ENCODE peak calls at places on chromosomes 12 and 14, in four cellular contexts. D, K, O and B are unnamed samples.
A peak's percentile ranks its signal among the peaks of the same experiment; 100 is the strongest.

GRCh38 chr12:109219938-109220337 is 89.1 kb downstream of the FOXN4 start:
- DNase-seq in K (no peak), O (no peak), D (no peak), B (no peak)

GRCh38 chr12:64036414-64036813 is 185.7 kb downstream of the KICS2 start:
- DNase-seq in K (no peak), O (no peak), D (peak; percentile 73), B (no peak)

GRCh38 chr12:101877816-101878811 is 734 bp downstream of the DRAM1 start:
- DNase-seq in K (peak; percentile 33), D (peak; percentile 31), O (no peak), B (peak; percentile 35)

GRCh38 chr14:37595809-37596595 is 573 bp downstream of the TTC6 start:
- DNase-seq in K (no peak), D (no peak), O (peak; percentile 63), B (peak; percentile 80)

GRCh38 chr12:124032265-124032886 is 59.4 kb downstream of the ZNF664 start:
- DNase-seq in D (peak; percentile 81), K (peak; percentile 47), O (no peak), B (peak; percentile 70)

GRCh38 chr12:5438671-5439200 is 6.8 kb downstream of the NTF3 start:
- DNase-seq in K (no peak), O (no peak), D (peak; percentile 13), B (no peak)

GRCh38 chr12:17802657-17803641 is 287.0 kb downstream of the RERGL start:
- DNase-seq in O (no peak), D (no peak), K (no peak), B (no peak)

GRCh38 chr14:77208979-77209318 is 27.4 kb downstream of the TMEM63C start:
- DNase-seq in D (no peak), O (no peak), K (no peak), B (no peak)

GRCh38 chr12:25245491-25245890 is 5.2 kb downstream of the KRAS start:
- DNase-seq in D (no peak), K (no peak), O (no peak), B (no peak)

GRCh38 chr12:115712676-115713075 is 564.8 kb downstream of the MED13L start:
- DNase-seq in O (no peak), K (no peak), D (no peak), B (no peak)

GRCh38 chr14:51638071-51638944 is 13.4 kb upstream of the FRMD6 start:
- DNase-seq in D (peak; percentile 68), O (no peak), K (no peak), B (no peak)

GRCh38 chr14:68701001-68701741 is 91.7 kb downstream of the ZFP36L1 start:
- DNase-seq in O (no peak), K (no peak), D (no peak), B (no peak)

GRCh38 chr14:32513571-32514009 is 184.5 kb downstream of the AKAP6 start:
- DNase-seq in D (peak; percentile 46), O (no peak), K (no peak), B (no peak)

GRCh38 chr14:83520837-83521236 is 1987.2 kb upstream of the SEL1L start:
- DNase-seq in K (no peak), D (peak; percentile 3), O (no peak), B (no peak)

GRCh38 chr12:52295663-52296062 is 4.3 kb upstream of the KRT81 start:
- DNase-seq in D (no peak), K (no peak), O (peak; percentile 52), B (no peak)

GRCh38 chr12:112421363-112421762 is 2.6 kb downstream of the PTPN11 start:
- DNase-seq in D (no peak), O (no peak), K (no peak), B (no peak)

GRCh38 chr12:42912367-42912766 is 322.8 kb upstream of the PRICKLE1 start:
- DNase-seq in K (no peak), D (no peak), O (no peak), B (no peak)

GRCh38 chr12:102167821-102168605 is 29.6 kb downstream of the PMCH start:
- DNase-seq in K (no peak), D (peak; percentile 25), O (no peak), B (peak; percentile 15)

GRCh38 chr12:55057466-55057865 is 37.7 kb downstream of the NEUROD4 start:
- DNase-seq in K (no peak), D (no peak), O (no peak), B (no peak)

GRCh38 chr12:96487214-96487613 is 2.2 kb upstream of the CFAP54 start:
- DNase-seq in D (peak; percentile 82), K (no peak), O (no peak), B (no peak)

GRCh38 chr12:24742378-24742777 is 206.5 kb downstream of the BCAT1 start:
- DNase-seq in O (peak; percentile 70), K (peak; percentile 72), D (no peak), B (peak; percentile 19)

GRCh38 chr12:49518914-49519573 is 19.8 kb upstream of the KCNH3 start:
- DNase-seq in K (no peak), O (no peak), D (peak; percentile 51), B (no peak)

GRCh38 chr12:98532687-98533304 is 17.4 kb downstream of the TMPO start:
- DNase-seq in O (no peak), K (peak; percentile 58), D (peak; percentile 72), B (no peak)

GRCh38 chr14:97380539-97380941 is 583.4 kb downstream of the VRK1 start:
- DNase-seq in O (no peak), K (no peak), D (no peak), B (no peak)

GRCh38 chr14:103416916-103417315 is 31.7 kb downstream of the MARK3 start:
- DNase-seq in O (no peak), D (no peak), K (no peak), B (no peak)

GRCh38 chr12:74415633-74416032 is 122.0 kb upstream of the ATXN7L3B start:
- DNase-seq in K (no peak), O (no peak), D (peak; percentile 22), B (no peak)

GRCh38 chr12:100518376-100518775 is 44.7 kb downstream of the NR1H4 start:
- DNase-seq in K (no peak), O (no peak), D (no peak), B (no peak)

GRCh38 chr14:99412122-99413061 is 68.3 kb downstream of the SETD3 start:
- DNase-seq in K (no peak), D (no peak), O (no peak), B (no peak)

GRCh38 chr12:102351326-102351725 is 129.0 kb downstream of the IGF1 start:
- DNase-seq in O (no peak), D (no peak), K (no peak), B (no peak)

GRCh38 chr14:72565200-72565599 is 328.7 kb downstream of the DPF3 start:
- DNase-seq in D (no peak), K (no peak), O (no peak), B (no peak)

GRCh38 chr12:46266382-46266791 is 2.5 kb downstream of the SLC38A1 start:
- DNase-seq in D (peak; percentile 72), O (no peak), K (peak; percentile 61), B (no peak)

GRCh38 chr12:11762723-11763326 is 113.4 kb downstream of the ETV6 start:
- DNase-seq in O (no peak), K (peak; percentile 63), D (peak; percentile 6), B (no peak)

GRCh38 chr12:105948331-105948730 is 190.4 kb downstream of the NUAK1 start:
- DNase-seq in K (no peak), O (no peak), D (peak; percentile 65), B (no peak)

GRCh38 chr14:51478241-51478640 is 173.5 kb upstream of the FRMD6 start:
- DNase-seq in K (no peak), O (no peak), D (peak; percentile 88), B (no peak)

GRCh38 chr12:106108187-106108816 is 30.5 kb downstream of the NUAK1 start:
- DNase-seq in O (no peak), K (no peak), D (peak; percentile 75), B (no peak)

GRCh38 chr14:102230481-102231210 is 74.3 kb downstream of the MOK start:
- DNase-seq in D (no peak), K (no peak), O (no peak), B (no peak)

GRCh38 chr14:102233081-102233480 is 71.9 kb downstream of the MOK start:
- DNase-seq in O (no peak), K (no peak), D (no peak), B (no peak)

GRCh38 chr14:102231476-102232347 is 73.3 kb downstream of the MOK start:
- DNase-seq in K (no peak), O (no peak), D (no peak), B (no peak)

GRCh38 chr14:102234331-102235264 is 70.4 kb downstream of the MOK start:
- DNase-seq in K (no peak), O (no peak), D (peak; percentile 54), B (no peak)

GRCh38 chr14:102232348-102232625 is 72.7 kb downstream of the MOK start:
- DNase-seq in O (no peak), D (no peak), K (no peak), B (no peak)
- TF ChIP-seq CTCF in O (no peak), D (no peak), K (no peak), B (no peak)

GRCh38 chr14:89418452-89418851 is 1.4 kb upstream of the FOXN3 start:
- DNase-seq in D (no peak), K (no peak), O (no peak), B (no peak)

GRCh38 chr14:89417111-89417468 is at the start of gene FOXN3:
- DNase-seq in O (peak; percentile 93), D (peak; percentile 86), K (peak; percentile 95), B (peak; percentile 94)

GRCh38 chr14:89418976-89419375 is 1.9 kb upstream of the FOXN3 start:
- DNase-seq in D (no peak), K (no peak), O (peak; percentile 81), B (no peak)

GRCh38 chr14:89416002-89416995 is 734 bp downstream of the FOXN3 start:
- DNase-seq in K (peak; percentile 99), O (peak; percentile 98), D (peak; percentile 99), B (peak; percentile 99)

GRCh38 chr14:89417469-89418225 is 614 bp upstream of the FOXN3 start:
- DNase-seq in O (peak; percentile 74), D (peak; percentile 43), K (peak; percentile 78), B (peak; percentile 64)
- TF ChIP-seq CTCF in O (peak; percentile 69), D (peak; percentile 27), K (peak; percentile 71), B (peak; percentile 46)

DNA sequence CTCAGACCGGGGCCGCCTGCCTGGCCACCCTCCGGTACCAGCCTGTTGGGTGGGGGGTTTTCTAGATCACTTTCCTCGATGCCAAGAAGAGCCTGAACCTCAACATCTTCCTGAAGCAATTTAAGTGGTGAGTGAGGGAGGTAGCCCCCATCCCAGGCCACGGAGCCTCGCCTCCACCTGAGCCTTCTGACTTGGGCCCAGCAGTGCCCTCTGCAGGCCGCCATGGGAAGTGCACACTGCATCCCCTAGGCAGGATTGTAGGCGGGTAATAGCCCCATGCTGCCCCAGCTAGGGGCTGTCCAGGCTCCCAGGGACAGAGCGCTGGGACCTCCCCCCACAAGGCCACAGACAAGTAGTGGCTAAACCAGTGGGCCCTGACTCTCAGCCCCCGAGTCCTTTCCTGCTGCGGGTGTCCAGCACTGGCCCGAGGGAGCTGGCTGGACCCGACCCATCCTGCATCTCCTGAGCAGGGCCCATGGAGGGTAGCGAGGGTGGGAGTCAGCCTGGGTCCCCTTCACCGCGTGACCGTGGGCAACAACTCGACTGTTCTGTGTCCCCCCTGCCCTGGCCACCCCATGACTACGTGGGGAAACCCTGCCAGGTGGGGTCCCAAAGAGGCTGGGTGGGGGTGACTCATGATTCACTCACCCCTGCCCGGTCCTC is 15.3 kb upstream of the ADSS1 start:
- DNase-seq in K (peak; percentile 86), D (peak; percentile 60), O (no peak), B (peak; percentile 97)
- TF ChIP-seq CTCF in K (peak; percentile 97), D (peak; percentile 98), O (peak; percentile 98), B (peak; percentile 99)

DNA sequence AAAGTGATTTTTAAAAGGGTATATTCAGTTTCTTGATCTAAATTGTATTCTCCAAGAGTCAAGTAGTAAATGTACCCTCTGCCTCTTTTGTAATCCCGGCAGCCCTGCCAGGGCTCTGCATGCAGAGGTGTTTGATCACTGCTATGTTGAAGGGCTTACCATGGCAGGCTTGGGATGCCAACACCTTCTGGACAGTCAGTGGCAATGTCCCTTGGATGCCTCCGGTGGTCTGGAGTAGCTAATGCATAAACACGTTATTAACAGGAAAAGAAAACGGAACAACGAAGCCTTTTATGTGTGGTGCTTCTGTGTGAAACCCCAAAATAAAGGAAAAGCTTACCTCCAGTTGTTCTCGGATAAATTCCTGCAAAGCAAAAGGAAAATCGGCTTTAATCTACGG is 19.9 kb downstream of the EIF2B2 start:
- DNase-seq in O (no peak), D (no peak), K (peak; percentile 15), B (no peak)
- TF ChIP-seq CTCF in O (peak; percentile 39), D (peak; percentile 33), K (no peak), B (peak; percentile 31)